ENCODE peak calls at places on chromosomes 12 and 14, in nine cellular contexts. M is H9; R is activated CD8-positive, alpha-beta memory T cell treated with anti-CD3 and anti-CD28 coated beads, Interleukin-2, amount 50 U/mL, for 48 hours; K is Right ventricle myocardium superior; Y is sciatic nerve; J is non-pigmented ciliary epithelial cell; S is occipital lobe; N is myocyte; F is NCI-H82. C is an unnamed sample.

GRCh38 chr14:32940066-32940651 is 1.5 kb downstream of the NPAS3 start:
- DNase-seq in Y (no peak), M (no peak), J (no peak), S (no peak), N (no peak), R (no peak), F (peak; percentile 36), K (no peak), C (peak; percentile 22)

GRCh38 chr12:30930238-30931010 is 3.9 kb downstream of the TSPAN11 start:
- DNase-seq in J (no peak), N (no peak), S (no peak), M (no peak), K (no peak), F (no peak), R (no peak), Y (no peak), C (no peak)

GRCh38 chr14:51396222-51396815 is 156.3 kb downstream of the TMX1 start:
- DNase-seq in R (no peak), M (no peak), S (no peak), J (peak; percentile 91), K (no peak), Y (no peak), N (peak; percentile 91), F (peak; percentile 80), C (peak; percentile 42)

GRCh38 chr12:16562413-16562812 is 43.5 kb downstream of the LMO3 start:
- DNase-seq in J (no peak), Y (no peak), M (no peak), K (no peak), R (no peak), F (peak; percentile 9), S (no peak), N (no peak), C (no peak)

GRCh38 chr12:4821000-4821399 is 88.7 kb upstream of the KCNA1 start:
- DNase-seq in F (no peak), M (no peak), Y (no peak), K (no peak), N (no peak), S (no peak), J (no peak), R (no peak), C (no peak)

GRCh38 chr14:95522116-95522515 is 5.7 kb upstream of the SYNE3 start:
- DNase-seq in Y (no peak), N (no peak), F (no peak), R (peak; percentile 48), M (no peak), J (no peak), K (peak; percentile 61), S (no peak), C (no peak)

GRCh38 chr12:53060721-53061276 is 10.9 kb downstream of the TNS2 start:
- DNase-seq in F (no peak), M (no peak), N (no peak), R (no peak), S (no peak), Y (peak; percentile 74), J (no peak), K (peak; percentile 57), C (no peak)

GRCh38 chr12:57090924-57091632 is 2.2 kb downstream of the NAB2 start:
- DNase-seq in K (no peak), R (peak; percentile 59), N (peak; percentile 71), S (peak; percentile 50), J (no peak), F (no peak), M (no peak), Y (peak; percentile 66), C (peak; percentile 86)

GRCh38 chr14:54621686-54622085 is 54.8 kb downstream of the SAMD4A start:
- DNase-seq in S (no peak), R (no peak), N (no peak), J (no peak), Y (no peak), M (no peak), F (no peak), K (no peak), C (no peak)

GRCh38 chr14:64118892-64119291 is 175.3 kb downstream of the ESR2 start:
- DNase-seq in J (no peak), S (no peak), M (no peak), F (no peak), R (no peak), K (no peak), N (no peak), Y (no peak), C (no peak)

GRCh38 chr12:105848286-105848685 is 290.5 kb downstream of the NUAK1 start:
- DNase-seq in J (no peak), K (no peak), F (no peak), R (no peak), M (no peak), N (no peak), S (no peak), Y (no peak), C (no peak)

GRCh38 chr14:25004389-25004809 is 45.5 kb downstream of the STXBP6 start:
- DNase-seq in Y (no peak), R (no peak), N (no peak), J (no peak), M (no peak), S (no peak), F (no peak), K (no peak), C (no peak)

GRCh38 chr12:34398706-34399630 is 376.7 kb downstream of the ALG10 start:
- DNase-seq in F (no peak), N (no peak), R (peak; percentile 30), Y (peak; percentile 19), J (no peak), S (no peak), K (peak; percentile 32), M (peak; percentile 15), C (peak; percentile 0)

GRCh38 chr12:95790025-95790911 is at the start of gene NTN4:
- DNase-seq in S (no peak), K (peak; percentile 79), J (no peak), F (peak; percentile 37), Y (peak; percentile 66), R (peak; percentile 61), M (peak; percentile 56), N (peak; percentile 51), C (no peak)